ENCODE peak calls at places on chromosome 22, in ten cellular contexts. O is H9, B is iPS-NIHi11, V is NCI-H1092 treated with DMSO at 0.1 percent for 48 hours, X is tibial artery, S is nephron progenitor cell, C is substantia nigra, I is hippocampal formation, E is T47D, R is activated T-helper 1 cell treated with Interleukin-2 at 50 U/mL for 16 hours. Q is an unnamed sample.

GRCh38 chr22:44426981-44427380 is 71.1 kb downstream of the RTL6 start:
- DNase-seq in O (no peak), B (no peak), V (no peak), X (no peak), S (no peak), C (no peak), I (no peak), E (no peak), R (no peak), Q (no peak)

GRCh38 chr22:31347251-31348008 is 1.3 kb upstream of the PATZ1 start:
- DNase-seq in O (peak), B (peak), V (peak), X (no peak), S (peak), C (peak), I (peak), E (peak), R (peak), Q (peak)

GRCh38 chr22:24731786-24732185 is 42.7 kb downstream of the PIWIL3 start:
- DNase-seq in O (no peak), B (no peak), V (no peak), X (no peak), S (no peak), C (no peak), I (no peak), E (no peak), R (no peak), Q (no peak)

GRCh38 chr22:27435839-27436581 is 365.5 kb downstream of the MN1 start:
- DNase-seq in O (no peak), B (peak), V (peak), X (no peak), S (peak), C (no peak), I (no peak), E (no peak), R (no peak), Q (no peak)

GRCh38 chr22:17095538-17095937 is 10.7 kb downstream of the IL17RA start:
- DNase-seq in O (no peak), B (peak), V (no peak), X (peak), S (peak), C (no peak), I (no peak), E (peak), R (no peak), Q (no peak)

GRCh38 chr22:20483771-20484170 is 11.8 kb downstream of the KLHL22 start:
- DNase-seq in O (no peak), B (no peak), V (no peak), X (no peak), S (no peak), C (no peak), I (no peak), E (no peak), R (no peak), Q (no peak)

GRCh38 chr22:26367402-26368245 is 61.4 kb upstream of the ASPHD2 start:
- DNase-seq in O (peak), B (peak), V (peak), X (no peak), S (peak), C (no peak), I (no peak), E (peak), R (peak), Q (no peak)

GRCh38 chr22:42281706-42282251 is 11.3 kb upstream of the TCF20 start:
- DNase-seq in O (peak), B (no peak), V (no peak), X (peak), S (no peak), C (no peak), I (no peak), E (no peak), R (no peak), Q (no peak)

GRCh38 chr22:19554834-19555404 is 30.7 kb upstream of the CLDN5 start:
- DNase-seq in O (peak), B (peak), V (no peak), X (no peak), S (peak), C (no peak), I (no peak), E (peak), R (no peak), Q (no peak)

GRCh38 chr22:29336751-29337490 is 21.4 kb upstream of the RASL10A start:
- DNase-seq in O (no peak), B (no peak), V (no peak), X (no peak), S (no peak), C (no peak), I (no peak), E (peak), R (no peak), Q (no peak)

GRCh38 chr22:29213481-29213880 is 7.8 kb downstream of the EMID1 start:
- DNase-seq in O (no peak), B (peak), V (no peak), X (no peak), S (peak), C (no peak), I (no peak), E (no peak), R (no peak), Q (no peak)

GRCh38 chr22:22959147-22959827 is 71.7 kb downstream of the IGLL5 start:
- DNase-seq in O (peak), B (peak), V (peak), X (no peak), S (peak), C (peak), I (peak), E (peak), R (peak), Q (peak)